ENCODE peak calls at places on chromosomes 13 and 19, in six cellular contexts. T is tibial nerve, P is lower leg skin, F is uterus, W is fibroblast of pulmonary artery, G is progenitor cell of endocrine pancreas. L is an unnamed sample.

GRCh38 chr13:79245937-79246574 is 160.0 kb downstream of the RBM26 start:
- DNase-seq in F (no peak), W (no peak), P (no peak), T (no peak), G (no peak), L (no peak)

GRCh38 chr19:7953060-7953459 is 9.6 kb upstream of the TIMM44 start:
- DNase-seq in G (no peak), W (peak; percentile 72), F (no peak), P (no peak), T (no peak), L (no peak)

GRCh38 chr19:17985037-17985818 is 18.3 kb downstream of the KCNN1 start:
- DNase-seq in F (no peak), T (no peak), G (no peak), P (no peak), W (no peak), L (no peak)

GRCh38 chr13:53775807-53776206 is 747.2 kb downstream of the OLFM4 start:
- DNase-seq in G (no peak), F (no peak), P (no peak), T (no peak), W (no peak), L (no peak)

GRCh38 chr13:113207890-113208423 is 512 bp downstream of the PCID2 start:
- DNase-seq in G (peak; percentile 25), F (no peak), W (peak; percentile 53), T (no peak), P (no peak), L (no peak)

GRCh38 chr13:41456768-41457588 is at the start of gene RGCC:
- DNase-seq in G (peak; percentile 48), P (peak; percentile 80), F (peak; percentile 46), T (peak; percentile 64), W (peak; percentile 55), L (no peak)

GRCh38 chr19:29040951-29041350 is 172.0 kb downstream of the UQCRFS1 start:
- DNase-seq in T (no peak), P (no peak), F (no peak), W (no peak), G (no peak), L (no peak)

GRCh38 chr19:39824143-39825092 is 9.5 kb downstream of the DYRK1B start:
- DNase-seq in G (peak; percentile 74), F (peak; percentile 89), T (peak; percentile 83), W (peak; percentile 94), P (peak; percentile 93), L (peak; percentile 72)

GRCh38 chr19:18659281-18660050 is 22.6 kb downstream of the KLHL26 start:
- DNase-seq in T (no peak), G (no peak), P (no peak), W (peak; percentile 43), F (peak; percentile 53), L (no peak)

GRCh38 chr13:42247883-42248282 is 24.1 kb upstream of the AKAP11 start:
- DNase-seq in F (no peak), G (no peak), T (no peak), P (no peak), W (no peak), L (no peak)

GRCh38 chr13:25268561-25268960 is 18.7 kb downstream of the MTMR6 start:
- DNase-seq in F (no peak), T (no peak), P (no peak), G (no peak), W (no peak), L (no peak)

GRCh38 chr13:101640797-101641400 is 188.4 kb downstream of the ITGBL1 start:
- DNase-seq in T (no peak), W (peak; percentile 57), G (no peak), P (no peak), F (no peak), L (no peak)

GRCh38 chr19:57830071-57830602 is at the start of gene ZNF587B:
- DNase-seq in G (peak; percentile 78), T (no peak), F (peak; percentile 48), W (peak; percentile 89), P (peak; percentile 26), L (no peak)

GRCh38 chr13:36848228-36848982 is 29.4 kb downstream of the RFXAP start:
- DNase-seq in P (no peak), G (no peak), F (no peak), W (peak; percentile 14), T (no peak), L (no peak)

GRCh38 chr13:41858783-41859182 is 102.1 kb downstream of the VWA8 start:
- DNase-seq in W (no peak), P (no peak), G (no peak), T (no peak), F (peak; percentile 28), L (no peak)

GRCh38 chr13:96112936-96113335 is 23.0 kb downstream of the HS6ST3 start:
- DNase-seq in W (no peak), T (no peak), P (no peak), F (peak; percentile 19), G (no peak), L (no peak)

GRCh38 chr13:99916366-99917103 is 55.0 kb downstream of the ZIC5 start:
- DNase-seq in F (no peak), P (no peak), G (no peak), W (peak; percentile 80), T (no peak), L (peak; percentile 48)

GRCh38 chr13:46359731-46360130 is 27.3 kb downstream of the RUBCNL start:
- DNase-seq in W (no peak), G (no peak), P (no peak), F (no peak), T (no peak), L (no peak)

GRCh38 chr13:35621989-35622388 is 145.5 kb upstream of the MAB21L1 start:
- DNase-seq in G (no peak), W (peak; percentile 35), F (no peak), T (no peak), P (no peak), L (no peak)

GRCh38 chr19:58558623-58559274 is 338 bp upstream of the UBE2M start:
- DNase-seq in P (peak; percentile 99), W (peak; percentile 99), T (peak; percentile 99), F (peak; percentile 99), G (peak; percentile 99), L (peak; percentile 97)

GRCh38 chr13:111033172-111034133 is 81.7 kb upstream of the ARHGEF7 start:
- DNase-seq in W (no peak), T (no peak), F (no peak), G (no peak), P (no peak), L (no peak)

GRCh38 chr13:27704681-27705080 is 83.0 kb downstream of the POLR1D start:
- DNase-seq in G (no peak), P (no peak), W (no peak), T (no peak), F (no peak), L (no peak)

GRCh38 chr19:15820646-15821045 is 5.2 kb upstream of the OR10H1 start:
- DNase-seq in T (no peak), G (no peak), F (no peak), P (no peak), W (no peak), L (no peak)

GRCh38 chr13:35631666-35632065 is 155.2 kb upstream of the MAB21L1 start:
- DNase-seq in T (no peak), W (no peak), P (no peak), G (no peak), F (no peak), L (no peak)

GRCh38 chr19:49497047-49497789 is 984 bp downstream of the RPS11 start:
- DNase-seq in F (no peak), T (peak; percentile 51), W (peak; percentile 63), G (no peak), P (peak; percentile 74), L (no peak)

GRCh38 chr19:45767410-45767880 is 1.6 kb downstream of the SIX5 start:
- DNase-seq in G (no peak), P (peak; percentile 67), W (peak; percentile 88), F (peak; percentile 88), T (peak; percentile 81), L (peak; percentile 72)

GRCh38 chr19:16340654-16341053 is 16.0 kb downstream of the KLF2 start:
- DNase-seq in W (no peak), T (no peak), F (no peak), G (no peak), P (no peak), L (no peak)

GRCh38 chr19:48169974-48170803 is at the start of the genes LIG1 and ZSWIM9:
- DNase-seq in P (peak; percentile 86), T (peak; percentile 79), G (peak; percentile 88), F (peak; percentile 91), W (peak; percentile 97), L (peak; percentile 89)
- TF ChIP-seq CTCF in P (no peak), T (no peak), G (peak; percentile 21), F (peak; percentile 27), W (no peak), L (peak; percentile 1)

DNA sequence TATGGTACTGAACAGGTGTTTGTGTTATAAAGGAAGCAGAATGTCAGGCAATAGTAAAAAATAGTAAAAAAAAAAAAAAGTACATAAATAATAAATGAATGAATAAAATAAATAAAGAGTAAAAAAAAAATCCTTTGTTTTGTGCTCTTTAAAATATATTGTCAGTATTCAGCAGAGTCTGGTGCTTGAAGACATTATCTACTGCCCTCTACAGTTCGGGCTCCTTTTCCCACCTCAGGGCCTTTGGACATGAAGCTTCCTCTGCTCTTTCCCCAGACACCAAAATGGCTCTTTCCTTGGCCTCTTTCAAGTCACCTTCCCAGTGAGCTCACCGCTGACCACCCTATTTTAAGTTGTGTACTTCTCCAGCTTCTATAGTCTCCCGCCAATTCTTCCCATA is 137.5 kb downstream of the TNFRSF19 start:
- DNase-seq in G (no peak), W (peak; percentile 64), P (no peak), T (no peak), F (no peak), L (no peak)
- TF ChIP-seq CTCF in G (no peak), W (peak; percentile 49), P (no peak), T (no peak), F (no peak), L (peak; percentile 27)

DNA sequence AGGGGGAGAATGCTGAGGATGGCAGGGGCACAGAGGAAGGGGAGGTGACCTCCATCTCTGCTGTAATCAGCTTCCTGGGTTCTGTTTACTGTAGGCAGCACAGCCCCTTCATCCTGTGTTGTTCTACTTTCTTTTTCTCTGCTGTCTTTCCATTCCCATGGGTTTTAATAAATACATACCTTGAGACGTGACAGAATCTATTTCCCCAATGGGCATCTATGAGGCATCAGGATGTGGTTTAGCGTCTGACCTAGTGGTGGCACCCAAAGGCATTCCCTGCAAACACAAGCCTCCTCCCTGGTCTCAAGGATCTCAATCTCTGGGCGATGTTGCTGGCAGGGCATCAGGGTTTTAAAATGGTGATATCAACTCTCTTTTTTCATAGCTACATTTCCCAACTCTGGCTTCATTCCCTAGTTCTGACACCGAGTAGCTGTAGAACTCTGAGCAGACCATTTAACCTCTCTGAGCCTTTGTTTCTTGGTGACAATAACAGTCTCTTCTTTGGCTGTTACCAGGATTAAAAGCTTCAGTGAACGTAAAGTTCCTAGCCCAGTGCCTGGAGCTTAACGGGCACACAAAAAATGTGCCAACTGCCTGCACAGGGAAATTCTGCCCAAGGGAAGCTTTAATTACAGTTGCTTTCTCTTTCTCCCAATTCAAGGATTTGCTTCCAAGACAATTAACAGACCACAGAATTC is 60.9 kb downstream of the ALOX5AP start:
- DNase-seq in F (no peak), T (no peak), W (peak; percentile 59), G (no peak), P (no peak), L (peak; percentile 8)
- TF ChIP-seq CTCF in F (no peak), T (no peak), W (no peak), G (no peak), P (no peak), L (no peak)

GRCh38 chr19:20367811-20368294 is 197.7 kb downstream of the ZNF737 start:
- DNase-seq in T (no peak), F (no peak), P (no peak), W (no peak), G (peak; percentile 16), L (no peak)
- TF ChIP-seq CTCF in T (no peak), F (no peak), P (no peak), W (no peak), G (peak; percentile 55), L (no peak)

GRCh38 chr19:10418281-10419199 is 1.8 kb upstream of the PDE4A start:
- DNase-seq in W (no peak), G (no peak), T (no peak), F (no peak), P (no peak), L (no peak)
- TF ChIP-seq CTCF in W (no peak), G (no peak), T (no peak), F (no peak), P (no peak), L (peak; percentile 9)